ENCODE peak calls at places on chromosomes 5 and 9, in eight cellular contexts. J is GDM1; F is kidney glomerular epithelial cell; M is Jurkat, Clone E6-1; I is skeletal muscle cell; T is AG04450; Q is cardiac fibroblast; U is gastrocnemius medialis. N is an unnamed sample.

GRCh38 chr5:174725261-174725990 is 1.0 kb downstream of the MSX2 start:
- DNase-seq in M (no peak), I (no peak), J (no peak), F (no peak), U (no peak), Q (peak; percentile 6), T (no peak), N (no peak)

GRCh38 chr5:40383719-40384651 is 295.7 kb upstream of the PTGER4 start:
- DNase-seq in F (peak; percentile 26), Q (peak; percentile 89), M (no peak), J (no peak), T (peak; percentile 44), U (no peak), I (no peak), N (no peak)

GRCh38 chr5:132258102-132259060 is 885 bp downstream of the PDLIM4 start:
- DNase-seq in J (no peak), T (no peak), I (no peak), Q (peak; percentile 65), M (no peak), F (peak; percentile 25), U (no peak), N (no peak)

GRCh38 chr9:133583586-133583985 is 25.6 kb downstream of the FAM163B start:
- DNase-seq in M (no peak), U (no peak), F (no peak), T (no peak), Q (no peak), I (no peak), J (no peak), N (no peak)

GRCh38 chr5:3364941-3365340 is 230.7 kb upstream of the IRX1 start:
- DNase-seq in F (no peak), T (no peak), J (no peak), I (no peak), M (no peak), U (no peak), Q (no peak), N (no peak)

GRCh38 chr5:173926359-173926758 is 38.2 kb downstream of the CPEB4 start:
- DNase-seq in I (no peak), J (no peak), Q (peak; percentile 67), T (no peak), M (no peak), U (peak; percentile 52), F (no peak), N (no peak)

GRCh38 chr5:1673042-1673674 is 126.5 kb downstream of the MRPL36 start:
- DNase-seq in Q (peak; percentile 10), U (no peak), I (no peak), F (no peak), J (no peak), M (no peak), T (no peak), N (no peak)

GRCh38 chr5:72066658-72067057 is 40.6 kb upstream of the MAP1B start:
- DNase-seq in F (peak; percentile 42), M (no peak), J (no peak), Q (peak; percentile 86), T (peak; percentile 57), U (no peak), I (peak; percentile 54), N (peak; percentile 88)

GRCh38 chr5:1883925-1884637 is 1.4 kb upstream of the IRX4 start:
- DNase-seq in J (no peak), M (no peak), I (no peak), F (no peak), U (no peak), T (no peak), Q (no peak), N (no peak)

GRCh38 chr9:72497476-72498065 is 23.8 kb upstream of the TMC1 start:
- DNase-seq in M (no peak), Q (no peak), I (no peak), T (no peak), U (no peak), F (no peak), J (no peak), N (no peak)